ENCODE peak calls at places on chromosomes 13 and 19, in ten cellular contexts. L is ovary; J is kidney epithelial cell; H is heart right ventricle; T is spleen; R is GM12878; V is effector memory CD4-positive, alpha-beta T cell; B is DND-41; W is neural progenitor cell; X is sigmoid colon. S is an unnamed sample.

GRCh38 chr13:112456138-112457056 is 80.2 kb downstream of the SPACA7 start:
- DNase-seq in H (no peak), R (no peak), B (no peak), L (no peak), V (no peak), J (no peak), X (no peak), T (no peak), W (no peak), S (peak; percentile 54)

GRCh38 chr13:110418944-110419343 is 111.9 kb downstream of the COL4A2 start:
- DNase-seq in T (no peak), X (no peak), B (no peak), H (peak; percentile 59), V (no peak), J (no peak), W (no peak), L (no peak), R (no peak), S (no peak)

GRCh38 chr19:17863520-17864182 is 3.9 kb downstream of the RPL18A start:
- DNase-seq in X (no peak), W (no peak), B (no peak), H (no peak), R (no peak), J (no peak), L (no peak), T (no peak), V (no peak), S (no peak)

GRCh38 chr19:3609779-3610719 is 3.4 kb upstream of the TBXA2R start:
- DNase-seq in B (no peak), W (no peak), V (no peak), R (no peak), H (peak; percentile 12), J (no peak), L (peak; percentile 31), X (no peak), T (no peak), S (no peak)

GRCh38 chr19:43496960-43497359 is 7.6 kb downstream of the PHLDB3 start:
- DNase-seq in H (no peak), R (no peak), T (no peak), W (no peak), L (no peak), J (no peak), V (no peak), B (no peak), X (no peak), S (no peak)

GRCh38 chr19:56071151-56071550 is 49.9 kb downstream of the ZNF787 start:
- DNase-seq in W (peak; percentile 30), R (no peak), H (no peak), T (peak; percentile 34), J (no peak), L (no peak), V (no peak), B (no peak), X (no peak), S (peak; percentile 58)

GRCh38 chr13:65911546-65912193 is 1318.5 kb downstream of the PCDH9 start:
- DNase-seq in L (no peak), V (no peak), X (no peak), B (no peak), J (no peak), T (no peak), R (no peak), W (no peak), H (no peak), S (no peak)

GRCh38 chr13:29908411-29908810 is 58.0 kb upstream of the UBL3 start:
- DNase-seq in H (peak; percentile 30), B (no peak), R (no peak), W (no peak), L (no peak), T (no peak), X (no peak), J (no peak), V (no peak), S (no peak)

GRCh38 chr19:23764781-23765180 is 6.1 kb upstream of the ZNF681 start:
- DNase-seq in X (no peak), J (no peak), W (no peak), R (no peak), T (no peak), L (no peak), B (no peak), V (no peak), H (no peak), S (no peak)

GRCh38 chr19:55158848-55159793 is 1.6 kb upstream of the TNNI3 start:
- DNase-seq in X (no peak), V (no peak), J (no peak), W (no peak), R (no peak), L (no peak), T (no peak), H (peak; percentile 84), B (no peak), S (peak; percentile 72)

GRCh38 chr13:58528351-58528750 is 896.8 kb downstream of the PCDH17 start:
- DNase-seq in L (no peak), R (no peak), T (no peak), W (no peak), X (no peak), B (no peak), H (no peak), J (no peak), V (no peak), S (no peak)

GRCh38 chr19:4103073-4103418 is 20.9 kb downstream of the MAP2K2 start:
- DNase-seq in X (no peak), J (no peak), T (no peak), R (no peak), B (no peak), L (no peak), H (no peak), W (no peak), V (no peak), S (no peak)

GRCh38 chr13:100827489-100828000 is 152.9 kb upstream of the TMTC4 start:
- DNase-seq in B (no peak), R (no peak), W (no peak), L (no peak), V (no peak), X (no peak), H (no peak), T (no peak), J (no peak), S (no peak)

GRCh38 chr13:43769552-43769951 is 17.2 kb downstream of the ENOX1 start:
- DNase-seq in R (no peak), X (no peak), H (no peak), V (no peak), W (no peak), B (no peak), L (no peak), J (no peak), T (no peak), S (no peak)

GRCh38 chr19:13055213-13056051 is 47.2 kb downstream of the LYL1 start:
- DNase-seq in J (no peak), V (no peak), X (peak; percentile 94), R (no peak), L (peak; percentile 93), W (peak; percentile 75), T (no peak), B (no peak), H (peak; percentile 80), S (peak; percentile 91)

GRCh38 chr13:46057251-46058015 is 4.9 kb upstream of the ZC3H13 start:
- DNase-seq in J (no peak), R (no peak), T (no peak), X (no peak), H (no peak), L (no peak), V (no peak), W (peak; percentile 31), B (no peak), S (no peak)

GRCh38 chr13:106500450-106500849 is 35.0 kb downstream of the EFNB2 start:
- DNase-seq in V (no peak), B (no peak), T (no peak), R (no peak), H (no peak), W (no peak), J (no peak), X (no peak), L (no peak), S (no peak)
- H3K36me3 ChIP-seq in V (no peaks in the 10 kb centered on the region), B (no peaks in the 10 kb centered on the region), T (no peaks in the 10 kb centered on the region), R (no peaks in the 10 kb centered on the region), H (no peaks in the 10 kb centered on the region), W (peaks cover 10% of the 10 kb centered on the region), J (no peaks in the 10 kb centered on the region), X (no peaks in the 10 kb centered on the region), L (no peaks in the 10 kb centered on the region), S (no peaks in the 10 kb centered on the region)

DNA sequence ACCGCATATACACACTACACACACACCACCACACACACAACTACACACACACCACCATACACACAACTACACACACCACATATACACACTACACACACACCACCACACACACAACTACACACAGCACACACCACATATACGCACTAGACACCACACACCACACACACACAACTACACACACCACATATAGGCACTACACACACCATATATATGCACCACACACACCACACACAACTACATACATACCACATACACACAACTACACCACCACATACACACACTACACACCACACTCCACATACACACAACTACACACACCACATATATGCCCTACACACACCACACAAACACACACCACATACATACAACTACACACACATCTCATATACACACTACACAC is 28.3 kb downstream of the CRYL1 start:
- DNase-seq in B (no peak), R (no peak), L (no peak), W (no peak), X (no peak), J (no peak), T (no peak), H (no peak), V (no peak), S (no peak)
- H3K4me3 ChIP-seq in B (no peak overlapping the region), R (no peak overlapping the region), L (no peak overlapping the region), W (no peak overlapping the region), X (no peak overlapping the region), J (no peak overlapping the region), T (no peak overlapping the region), H (no peak overlapping the region), V (no peak overlapping the region), S (no peak overlapping the region)

GRCh38 chr19:50666346-50667176 is 17.3 kb downstream of the C19orf81 start:
- DNase-seq in R (no peak), W (no peak), X (no peak), L (no peak), J (no peak), V (no peak), H (no peak), B (no peak), T (no peak), S (peak; percentile 77)
- H3K27me3 ChIP-seq in R (no peaks in the 10 kb centered on the region), W (peaks cover 53% of the 10 kb centered on the region), X (peaks cover 92% of the 10 kb centered on the region), L (no peaks in the 10 kb centered on the region), J (peaks cover 56% of the 10 kb centered on the region), V (peaks cover 21% of the 10 kb centered on the region), H (peaks cover 83% of the 10 kb centered on the region), B (no peaks in the 10 kb centered on the region), T (peaks cover 28% of the 10 kb centered on the region), S (peaks cover 24% of the 10 kb centered on the region)

GRCh38 chr19:6199240-6199983 is 63.9 kb downstream of the ACSBG2 start:
- DNase-seq in J (peak; percentile 91), L (peak; percentile 99), W (peak; percentile 100), R (peak; percentile 95), H (peak; percentile 100), X (peak; percentile 99), B (peak; percentile 99), V (peak; percentile 99), T (peak; percentile 99), S (peak; percentile 100)

GRCh38 chr19:6198896-6199239 is 63.4 kb downstream of the ACSBG2 start:
- DNase-seq in R (no peak), H (no peak), J (no peak), V (no peak), W (no peak), X (no peak), B (no peak), L (no peak), T (no peak), S (no peak)

DNA sequence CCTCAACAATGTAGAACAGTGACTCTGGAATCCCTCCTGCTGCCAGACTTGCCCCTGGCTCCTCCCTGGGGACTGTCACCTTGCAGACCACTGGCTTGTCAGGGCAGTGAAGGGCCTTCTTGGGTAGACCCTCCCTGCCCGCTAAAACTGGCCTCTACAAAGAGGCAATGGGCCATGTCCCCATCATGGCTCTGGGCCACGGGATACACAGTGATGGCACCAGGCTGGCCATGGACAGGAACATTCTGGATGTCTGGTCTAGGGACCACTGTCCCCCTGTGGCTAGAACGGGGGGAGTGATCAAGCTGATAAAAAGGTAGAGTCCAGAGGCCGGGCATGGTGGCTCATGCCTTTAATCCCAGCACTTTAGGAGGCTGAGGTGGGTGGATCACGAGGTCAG is 60.9 kb downstream of the ACSBG2 start:
- DNase-seq in T (no peak), H (no peak), X (no peak), L (no peak), B (no peak), J (no peak), V (no peak), W (no peak), R (no peak), S (no peak)
- H3K36me3 ChIP-seq in T (no peaks in the 10 kb centered on the region), H (no peaks in the 10 kb centered on the region), X (no peaks in the 10 kb centered on the region), L (no peaks in the 10 kb centered on the region), B (peaks cover 8% of the 10 kb centered on the region), J (no peaks in the 10 kb centered on the region), V (no peaks in the 10 kb centered on the region), W (no peaks in the 10 kb centered on the region), R (no peaks in the 10 kb centered on the region), S (no peaks in the 10 kb centered on the region)

S was measured in H7.